ENCODE peak calls at places on chromosome 14, in seven cellular contexts. X is upper lobe of right lung; Z is tibial nerve; C is breast epithelium; J is CD8-positive, alpha-beta T cell; K is neural progenitor cell; I is suprapubic skin. Y is an unnamed sample.
A peak's percentile ranks its signal among the peaks of the same experiment; 100 is the strongest.

GRCh38 chr14:74502236-74503019 is 8.9 kb downstream of the ISCA2 start:
- DNase-seq in X (no peak), Z (no peak), C (no peak), J (no peak), K (peak; percentile 69), I (no peak), Y (no peak)

GRCh38 chr14:90534091-90534837 is 137.4 kb downstream of the CALM1 start:
- DNase-seq in X (peak; percentile 78), Z (no peak), C (no peak), J (no peak), K (no peak), I (no peak), Y (no peak)

GRCh38 chr14:71591929-71592328 is 340.3 kb upstream of the RGS6 start:
- DNase-seq in X (no peak), Z (no peak), C (no peak), J (no peak), K (no peak), I (no peak), Y (no peak)

GRCh38 chr14:80805136-80805535 is 136.4 kb downstream of the CEP128 start:
- DNase-seq in X (no peak), Z (no peak), C (no peak), J (no peak), K (no peak), I (no peak), Y (no peak)

GRCh38 chr14:104894331-104895206 is 29.5 kb downstream of the CEP170B start:
- DNase-seq in X (peak; percentile 66), Z (no peak), C (no peak), J (no peak), K (no peak), I (no peak), Y (no peak)

GRCh38 chr14:23365353-23366162 is 586 bp upstream of the EFS start:
- DNase-seq in X (no peak), Z (no peak), C (no peak), J (no peak), K (peak; percentile 68), I (peak; percentile 72), Y (no peak)

GRCh38 chr14:94028450-94028826 is 2.3 kb downstream of the OTUB2 start:
- DNase-seq in X (no peak), Z (no peak), C (no peak), J (no peak), K (peak; percentile 33), I (no peak), Y (no peak)

GRCh38 chr14:42490536-42490935 is 883.9 kb downstream of the LRFN5 start:
- DNase-seq in X (no peak), Z (no peak), C (no peak), J (no peak), K (no peak), I (no peak), Y (no peak)

GRCh38 chr14:51806026-51806590 is 54.3 kb upstream of the GNG2 start:
- DNase-seq in X (no peak), Z (no peak), C (no peak), J (no peak), K (no peak), I (no peak), Y (no peak)

GRCh38 chr14:20606190-20606901 is 15.2 kb upstream of the RNASE12 start:
- DNase-seq in X (no peak), Z (no peak), C (no peak), J (no peak), K (peak; percentile 78), I (no peak), Y (no peak)

GRCh38 chr14:99230271-99231141 is 41.5 kb downstream of the BCL11B start:
- DNase-seq in X (no peak), Z (no peak), C (peak; percentile 24), J (peak; percentile 73), K (peak; percentile 64), I (no peak), Y (no peak)

GRCh38 chr14:47917344-47917954 is 242.0 kb upstream of the MDGA2 start:
- DNase-seq in X (no peak), Z (no peak), C (no peak), J (no peak), K (peak; percentile 34), I (no peak), Y (no peak)

GRCh38 chr14:72907886-72908285 is 14.0 kb upstream of the DPF3 start:
- DNase-seq in X (no peak), Z (no peak), C (no peak), J (no peak), K (no peak), I (no peak), Y (no peak)

GRCh38 chr14:64995291-64995690 is 8.6 kb downstream of the FNTB start:
- DNase-seq in X (no peak), Z (no peak), C (no peak), J (no peak), K (no peak), I (no peak), Y (no peak)

GRCh38 chr14:104876251-104876699 is 11.2 kb downstream of the CEP170B start:
- DNase-seq in X (peak; percentile 61), Z (no peak), C (no peak), J (no peak), K (peak; percentile 40), I (no peak), Y (no peak)

GRCh38 chr14:23095196-23096108 is at the start of gene C14orf119:
- DNase-seq in X (peak; percentile 96), Z (peak; percentile 100), C (peak; percentile 100), J (peak; percentile 98), K (peak; percentile 100), I (peak; percentile 100), Y (no peak)

GRCh38 chr14:61535470-61535869 is 159.8 kb upstream of the HIF1A start:
- DNase-seq in X (no peak), Z (no peak), C (no peak), J (no peak), K (no peak), I (no peak), Y (no peak)

DNA sequence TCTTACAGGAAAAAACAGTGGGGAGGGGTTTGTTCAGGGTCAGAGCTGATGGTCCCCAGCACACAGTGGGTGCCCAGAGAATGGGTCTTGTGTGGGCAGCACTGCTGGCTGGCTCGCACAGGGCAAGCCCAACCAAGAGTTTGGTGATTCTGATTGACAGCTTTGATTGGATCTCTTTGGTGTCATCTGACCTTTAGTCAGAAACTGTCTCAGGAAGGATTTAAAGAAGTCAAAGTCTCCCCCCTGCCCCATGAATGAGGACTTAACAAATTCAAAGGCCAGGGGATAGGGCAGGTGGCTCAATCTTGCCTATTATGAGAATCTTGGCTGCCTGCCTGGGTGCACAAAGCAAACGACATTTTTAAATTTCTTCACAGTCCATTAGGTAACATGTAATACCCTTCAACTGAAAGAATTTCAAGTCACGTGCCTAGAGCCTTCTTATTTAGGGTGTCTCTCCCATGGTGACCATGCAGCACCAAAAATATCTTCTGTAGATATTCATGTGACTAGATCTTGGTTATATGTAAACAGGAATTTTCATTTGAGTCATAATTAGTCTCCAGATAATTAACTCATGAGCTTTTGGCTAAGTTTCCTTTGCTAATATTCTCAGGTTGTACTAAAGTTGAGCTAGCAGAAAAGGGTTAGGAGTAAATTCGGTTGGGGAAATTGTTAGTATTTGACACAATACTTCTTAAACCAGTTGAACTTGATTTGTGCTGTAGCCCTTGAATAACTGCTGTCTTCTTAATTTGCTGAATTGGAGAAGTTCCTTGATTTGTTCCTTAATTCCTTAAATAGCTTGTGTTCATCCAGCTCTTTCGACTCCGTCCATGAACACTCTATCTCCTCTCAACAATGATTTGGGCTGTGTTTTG is 54.5 kb upstream of the HECTD1 start:
- DNase-seq in X (no peak), Z (peak; percentile 22), C (peak; percentile 42), J (no peak), K (peak; percentile 35), I (peak; percentile 70), Y (no peak)
- H3K4me1 ChIP-seq in X (peaks cover 14% of the 10 kb centered on the region), Z (peaks cover 43% of the 10 kb centered on the region), C (no peaks in the 10 kb centered on the region), J (no peaks in the 10 kb centered on the region), K (peaks cover 13% of the 10 kb centered on the region), I (peaks cover 37% of the 10 kb centered on the region), Y (peaks cover 54% of the 10 kb centered on the region)

GRCh38 chr14:100861937-100862247 is 36.0 kb downstream of the MEG3 start:
- DNase-seq in X (no peak), Z (no peak), C (no peak), J (no peak), K (no peak), I (no peak), Y (no peak)
- H3K36me3 ChIP-seq in X (no peaks in the 10 kb centered on the region), Z (no peaks in the 10 kb centered on the region), C (no peaks in the 10 kb centered on the region), J (no peaks in the 10 kb centered on the region), K (no peaks in the 10 kb centered on the region), I (no peaks in the 10 kb centered on the region), Y (no peaks in the 10 kb centered on the region)

GRCh38 chr14:57388072-57388471 is 2.3 kb upstream of the NAA30 start:
- DNase-seq in X (no peak), Z (no peak), C (no peak), J (no peak), K (no peak), I (no peak), Y (no peak)

GRCh38 chr14:57391609-57392195 is 1.3 kb downstream of the NAA30 start:
- DNase-seq in X (no peak), Z (no peak), C (no peak), J (no peak), K (peak; percentile 13), I (no peak), Y (no peak)

GRCh38 chr14:57390806-57391562 is 598 bp downstream of the NAA30 start:
- DNase-seq in X (peak; percentile 76), Z (no peak), C (no peak), J (peak; percentile 9), K (peak; percentile 65), I (peak; percentile 70), Y (peak; percentile 41)

GRCh38 chr14:57389646-57390036 is 745 bp upstream of the NAA30 start:
- DNase-seq in X (no peak), Z (no peak), C (no peak), J (no peak), K (no peak), I (no peak), Y (no peak)

GRCh38 chr14:57390037-57390805 is at the start of gene NAA30:
- DNase-seq in X (peak; percentile 96), Z (peak; percentile 77), C (peak; percentile 93), J (peak; percentile 88), K (peak; percentile 97), I (peak; percentile 94), Y (peak; percentile 70)
- TF ChIP-seq CTCF in X (no peak), Z (peak; percentile 19), C (no peak), J (no peak), K (no peak), I (no peak), Y (no peak)

GRCh38 chr14:49972840-49973239 is 80.0 kb downstream of the ARF6 start:
- DNase-seq in X (no peak), Z (no peak), C (peak; percentile 67), J (peak; percentile 17), K (no peak), I (no peak), Y (no peak)

GRCh38 chr14:49972199-49972671 is 79.4 kb downstream of the ARF6 start:
- DNase-seq in X (no peak), Z (no peak), C (peak; percentile 60), J (no peak), K (no peak), I (no peak), Y (no peak)

GRCh38 chr14:49977126-49977841 is 84.4 kb downstream of the ARF6 start:
- DNase-seq in X (no peak), Z (no peak), C (no peak), J (no peak), K (no peak), I (no peak), Y (no peak)

GRCh38 chr14:49975286-49975685 is 82.4 kb downstream of the ARF6 start:
- DNase-seq in X (no peak), Z (no peak), C (no peak), J (no peak), K (no peak), I (no peak), Y (no peak)

GRCh38 chr14:49975799-49976198 is 82.9 kb downstream of the ARF6 start:
- DNase-seq in X (no peak), Z (no peak), C (no peak), J (no peak), K (no peak), I (no peak), Y (no peak)
- H3K4me1 ChIP-seq in X (peaks cover 39% of the 10 kb centered on the region), Z (peaks cover 49% of the 10 kb centered on the region), C (peaks cover 26% of the 10 kb centered on the region), J (peaks cover 74% of the 10 kb centered on the region), K (peaks cover 8% of the 10 kb centered on the region), I (peaks cover 48% of the 10 kb centered on the region), Y (peaks cover 70% of the 10 kb centered on the region)

Y was measured in esophagus squamous epithelium.